ENCODE peak calls at places on chromosomes 3 and 15, in ten cellular contexts. O is psoas muscle, J is mucosa of descending colon, A is lower lobe of right lung, Y is right atrium auricular region, V is astrocyte of the spinal cord, B is heart left ventricle, L is stomach, N is esophagus muscularis mucosa, X is fibroblast of lung. S is an unnamed sample.

GRCh38 chr3:33377931-33378330 is 62.3 kb downstream of the UBP1 start:
- DNase-seq in O (no peak), J (no peak), A (no peak), Y (no peak), V (peak), B (no peak), L (no peak), N (no peak), X (peak), S (peak)

GRCh38 chr3:195147649-195148121 is 123.3 kb downstream of the XXYLT1 start:
- DNase-seq in O (peak), J (peak), A (peak), Y (no peak), V (peak), B (peak), L (peak), N (no peak), X (no peak), S (peak)

GRCh38 chr3:46929324-46929723 is 47.2 kb downstream of the CCDC12 start:
- DNase-seq in O (peak), J (peak), A (peak), Y (no peak), V (no peak), B (peak), L (peak), N (no peak), X (no peak), S (no peak)

GRCh38 chr3:143188881-143189280 is 69.3 kb downstream of the CHST2 start:
- DNase-seq in O (no peak), J (no peak), A (no peak), Y (no peak), V (no peak), B (no peak), L (no peak), N (no peak), X (no peak), S (no peak)

GRCh38 chr3:178434206-178434805 is 101.9 kb upstream of the KCNMB2 start:
- DNase-seq in O (no peak), J (no peak), A (no peak), Y (no peak), V (peak), B (no peak), L (no peak), N (no peak), X (no peak), S (peak)

GRCh38 chr3:40516201-40516600 is 8.6 kb upstream of the ZNF621 start:
- DNase-seq in O (no peak), J (no peak), A (no peak), Y (no peak), V (peak), B (no peak), L (no peak), N (no peak), X (peak), S (peak)

GRCh38 chr15:84598993-84599392 is 1.8 kb upstream of the ZSCAN2 start:
- DNase-seq in O (no peak), J (peak), A (no peak), Y (no peak), V (peak), B (peak), L (peak), N (no peak), X (peak), S (peak)

GRCh38 chr3:45994661-45995369 is 809 bp downstream of the FYCO1 start:
- DNase-seq in O (no peak), J (peak), A (no peak), Y (no peak), V (no peak), B (no peak), L (no peak), N (no peak), X (no peak), S (no peak)

GRCh38 chr3:56855856-56856538 is 54.2 kb upstream of the ARHGEF3 start:
- DNase-seq in O (peak), J (peak), A (peak), Y (no peak), V (no peak), B (no peak), L (peak), N (no peak), X (peak), S (peak)

GRCh38 chr3:101811875-101812274 is 32.9 kb downstream of the NXPE3 start:
- DNase-seq in O (no peak), J (no peak), A (no peak), Y (no peak), V (no peak), B (no peak), L (no peak), N (no peak), X (no peak), S (no peak)

GRCh38 chr3:94225176-94225742 is 162.4 kb downstream of the NSUN3 start:
- DNase-seq in O (no peak), J (no peak), A (no peak), Y (no peak), V (peak), B (no peak), L (no peak), N (no peak), X (peak), S (peak)

GRCh38 chr3:114259566-114259965 is 22.2 kb upstream of the ZNF80 start:
- DNase-seq in O (no peak), J (no peak), A (no peak), Y (no peak), V (no peak), B (no peak), L (no peak), N (no peak), X (no peak), S (no peak)

GRCh38 chr3:126351771-126352475 is 5.3 kb downstream of the KLF15 start:
- DNase-seq in O (peak), J (no peak), A (peak), Y (no peak), V (no peak), B (no peak), L (no peak), N (no peak), X (no peak), S (no peak)

GRCh38 chr15:62068787-62069170 is 2.0 kb downstream of the C2CD4A start:
- DNase-seq in O (no peak), J (no peak), A (no peak), Y (no peak), V (peak), B (no peak), L (no peak), N (no peak), X (peak), S (no peak)

GRCh38 chr3:53773586-53774368 is 72.4 kb downstream of the CHDH start:
- DNase-seq in O (no peak), J (no peak), A (no peak), Y (no peak), V (no peak), B (no peak), L (no peak), N (no peak), X (peak), S (peak)

GRCh38 chr3:11391930-11392688 is 119.9 kb downstream of the ATG7 start:
- DNase-seq in O (no peak), J (no peak), A (no peak), Y (no peak), V (peak), B (no peak), L (no peak), N (no peak), X (peak), S (peak)

GRCh38 chr3:126202281-126203079 is 22.1 kb upstream of the ALDH1L1 start:
- DNase-seq in O (no peak), J (no peak), A (no peak), Y (no peak), V (no peak), B (no peak), L (no peak), N (peak), X (no peak), S (no peak)

GRCh38 chr3:14549256-14549931 is 9.3 kb upstream of the GRIP2 start:
- DNase-seq in O (no peak), J (no peak), A (no peak), Y (no peak), V (no peak), B (no peak), L (no peak), N (no peak), X (peak), S (peak)

GRCh38 chr15:64747578-64747977 is 27.8 kb downstream of the RBPMS2 start:
- DNase-seq in O (no peak), J (no peak), A (no peak), Y (no peak), V (no peak), B (peak), L (no peak), N (no peak), X (no peak), S (no peak)

GRCh38 chr15:64749999-64750657 is 25.3 kb downstream of the RBPMS2 start:
- DNase-seq in O (no peak), J (no peak), A (no peak), Y (peak), V (no peak), B (peak), L (no peak), N (no peak), X (peak), S (peak)

GRCh38 chr15:64749167-64749566 is 26.2 kb downstream of the RBPMS2 start:
- DNase-seq in O (peak), J (no peak), A (no peak), Y (no peak), V (peak), B (peak), L (no peak), N (no peak), X (peak), S (peak)

GRCh38 chr15:64746921-64747320 is 28.5 kb downstream of the RBPMS2 start:
- DNase-seq in O (no peak), J (no peak), A (no peak), Y (no peak), V (no peak), B (no peak), L (no peak), N (no peak), X (peak), S (no peak)

DNA sequence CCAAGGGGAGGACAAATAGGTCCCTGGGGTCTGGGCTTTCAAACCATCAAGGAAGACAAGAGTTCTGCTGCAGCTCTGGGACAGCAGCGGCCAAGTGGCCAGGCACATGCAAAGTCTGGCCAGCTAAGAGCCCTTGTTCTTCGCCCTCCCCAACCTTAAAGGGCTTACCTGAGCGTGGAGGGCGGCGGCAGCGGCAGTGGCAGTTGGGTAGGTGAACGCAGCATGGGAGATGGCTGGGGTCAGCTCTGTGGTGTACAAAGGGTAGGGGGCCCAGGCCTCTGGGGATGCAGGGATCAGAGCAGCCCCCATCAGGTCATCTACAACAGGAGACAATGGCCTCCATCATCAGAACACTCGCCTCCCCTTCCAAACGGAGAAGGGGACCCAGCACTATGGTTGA is 27.1 kb downstream of the RBPMS2 start:
- DNase-seq in O (no peak), J (no peak), A (no peak), Y (no peak), V (no peak), B (no peak), L (no peak), N (no peak), X (no peak), S (no peak)
- TF ChIP-seq CTCF in O (no peak), J (no peak), A (no peak), Y (no peak), V (no peak), B (no peak), L (no peak), N (no peak), X (no peak), S (no peak)

GRCh38 chr15:57146394-57147140 is 228.1 kb downstream of the TCF12 start:
- DNase-seq in O (no peak), J (peak), A (no peak), Y (no peak), V (peak), B (no peak), L (no peak), N (no peak), X (peak), S (peak)
- H3K4me3 ChIP-seq in O (peak), J (no peak), A (peak), Y (no peak), V (no peak), B (peak), L (no peak), N (peak), X (peak), S (peak)

GRCh38 chr3:83926291-83926690 is 1032.5 kb upstream of the CADM2 start:
- DNase-seq in O (no peak), J (no peak), A (no peak), Y (no peak), V (no peak), B (no peak), L (no peak), N (no peak), X (no peak), S (no peak)

GRCh38 chr3:83928391-83928790 is 1030.4 kb upstream of the CADM2 start:
- DNase-seq in O (no peak), J (no peak), A (no peak), Y (no peak), V (no peak), B (no peak), L (no peak), N (no peak), X (no peak), S (peak)

GRCh38 chr3:83934208-83935150 is 1024.3 kb upstream of the CADM2 start:
- DNase-seq in O (no peak), J (no peak), A (no peak), Y (no peak), V (peak), B (no peak), L (no peak), N (no peak), X (peak), S (peak)

GRCh38 chr3:83928903-83929302 is 1029.9 kb upstream of the CADM2 start:
- DNase-seq in O (no peak), J (no peak), A (no peak), Y (no peak), V (peak), B (peak), L (no peak), N (no peak), X (peak), S (peak)
- TF ChIP-seq CTCF in O (no peak), J (no peak), A (no peak), Y (no peak), V (no peak), B (no peak), L (no peak), N (no peak), X (no peak), S (no peak)

GRCh38 chr3:153210116-153210515 is 48.1 kb downstream of the RAP2B start:
- DNase-seq in O (no peak), J (no peak), A (no peak), Y (no peak), V (peak), B (no peak), L (no peak), N (no peak), X (peak), S (peak)
- H3K4me3 ChIP-seq in O (no peak), J (no peak), A (no peak), Y (no peak), V (no peak), B (no peak), L (no peak), N (no peak), X (no peak), S (no peak)

GRCh38 chr3:25297667-25298585 is 130.1 kb upstream of the RARB start:
- DNase-seq in O (no peak), J (no peak), A (no peak), Y (no peak), V (peak), B (no peak), L (no peak), N (no peak), X (peak), S (peak)
- TF ChIP-seq CTCF in O (no peak), J (no peak), A (no peak), Y (no peak), V (no peak), B (no peak), L (no peak), N (no peak), X (no peak), S (peak)

GRCh38 chr3:61922118-61922517 is 360.7 kb downstream of the PTPRG start:
- DNase-seq in O (no peak), J (no peak), A (no peak), Y (no peak), V (no peak), B (no peak), L (no peak), N (peak), X (peak), S (peak)
- H3K4me3 ChIP-seq in O (no peak), J (no peak), A (no peak), Y (no peak), V (no peak), B (no peak), L (no peak), N (no peak), X (no peak), S (no peak)

GRCh38 chr3:51384730-51385473 is at the start of gene MANF:
- DNase-seq in O (peak), J (peak), A (peak), Y (peak), V (peak), B (peak), L (peak), N (peak), X (peak), S (peak)
- TF ChIP-seq CTCF in O (no peak), J (peak), A (no peak), Y (no peak), V (no peak), B (no peak), L (no peak), N (no peak), X (no peak), S (no peak)

S was measured in choroid plexus epithelial cell.